ENCODE peak calls at places on chromosomes 1 and 21, in five cellular contexts. Q, B, F, Y and I are unnamed samples.

GRCh38 chr1:21931171-21932093 is 5.7 kb downstream of the HSPG2 start:
- DNase-seq in Q (peak; percentile 71), B (no peak), Y (peak; percentile 81), F (no peak), I (peak; percentile 82)

GRCh38 chr1:184482113-184482512 is 95.3 kb downstream of the C1orf21 start:
- DNase-seq in Q (peak; percentile 62), B (no peak), F (no peak), Y (peak; percentile 49), I (no peak)

GRCh38 chr1:41455479-41456271 is 28.8 kb downstream of the EDN2 start:
- DNase-seq in B (no peak), F (no peak), Y (no peak), Q (peak; percentile 55), I (peak; percentile 96)

GRCh38 chr1:101000141-101000867 is 25.3 kb downstream of the DPH5 start:
- DNase-seq in B (no peak), Q (no peak), Y (no peak), F (no peak), I (no peak)

GRCh38 chr1:33008051-33008914 is 28.4 kb downstream of the AK2 start:
- DNase-seq in Y (peak; percentile 83), B (no peak), F (no peak), Q (no peak), I (no peak)

GRCh38 chr21:42171091-42172053 is 47.6 kb upstream of the ABCG1 start:
- DNase-seq in Y (peak; percentile 71), F (no peak), B (no peak), Q (peak; percentile 91), I (peak; percentile 52)

GRCh38 chr1:165539306-165539705 is 4.5 kb upstream of the LRRC52 start:
- DNase-seq in Y (no peak), Q (no peak), B (no peak), F (no peak), I (no peak)

GRCh38 chr1:157097692-157098091 is 1.9 kb downstream of the ETV3L start:
- DNase-seq in Y (no peak), Q (no peak), F (no peak), B (no peak), I (no peak)

GRCh38 chr1:7207875-7208646 is 422.8 kb downstream of the CAMTA1 start:
- DNase-seq in Q (peak; percentile 35), B (no peak), F (no peak), Y (peak; percentile 63), I (no peak)

DNA sequence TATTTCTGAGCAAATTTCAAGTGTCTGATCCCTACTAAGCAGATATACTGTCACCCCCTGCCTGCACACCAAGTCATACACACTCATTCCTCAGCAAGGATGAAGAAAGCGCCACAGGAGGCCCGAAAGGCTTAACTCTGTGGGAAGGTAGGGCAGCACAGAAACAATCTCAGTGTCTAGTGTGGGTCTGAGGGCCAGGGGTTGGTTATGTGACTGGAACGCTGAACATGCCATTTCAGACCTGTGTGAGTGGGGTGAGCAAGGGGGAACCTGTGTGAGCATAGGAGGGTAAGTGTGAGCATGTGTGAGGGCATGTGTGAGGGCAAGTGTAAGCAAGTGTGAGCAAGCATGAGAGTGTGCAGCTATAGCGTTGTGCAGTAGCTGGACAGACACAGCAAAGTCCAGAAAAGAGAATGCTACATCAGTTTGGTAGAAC is 6.2 kb downstream of the ITPKB start:
- DNase-seq in F (no peak), Y (no peak), Q (no peak), B (no peak), I (no peak)
- TF ChIP-seq POLR2AphosphoS5 in F (no peak), Y (no peak), Q (no peak), B (no peak), I (no peak)

DNA sequence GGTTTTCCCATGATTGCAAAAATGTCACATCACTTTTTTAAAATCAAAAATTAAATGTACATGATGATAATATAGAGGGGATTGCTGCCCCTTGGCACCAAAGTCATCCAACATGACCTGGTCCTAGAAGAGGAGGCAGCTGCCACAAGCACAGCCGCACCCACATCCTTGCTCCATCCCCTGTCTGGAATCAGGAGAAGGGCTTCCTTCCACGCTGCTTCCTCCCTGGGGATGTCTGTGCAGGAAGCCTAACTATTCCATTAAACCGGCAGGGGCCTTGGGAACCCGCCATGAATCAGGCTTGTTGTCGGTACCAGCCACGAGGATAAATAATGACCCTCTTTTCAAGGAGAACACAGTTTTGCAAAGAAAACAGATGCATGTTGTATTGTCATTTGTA is 68.7 kb upstream of the AJAP1 start:
- DNase-seq in Q (no peak), B (no peak), F (no peak), Y (no peak), I (no peak)
- TF ChIP-seq POLR2A in Q (no peak), B (no peak), F (no peak), Y (no peak), I (no peak)

GRCh38 chr1:228378453-228379164 is 28.0 kb downstream of the TRIM11 start:
- DNase-seq in Y (peak; percentile 58), F (no peak), Q (peak; percentile 56), B (no peak), I (peak; percentile 71)
- TF ChIP-seq POLR2AphosphoS5 in Y (no peak), F (no peak), Q (no peak), B (no peak), I (peak; percentile 17)

GRCh38 chr1:115642168-115643072 is 650 bp downstream of the VANGL1 start:
- DNase-seq in B (peak; percentile 28), Q (peak; percentile 69), F (peak; percentile 57), Y (peak; percentile 64), I (no peak)

GRCh38 chr1:115640384-115640783 is 1.4 kb upstream of the VANGL1 start:
- DNase-seq in B (no peak), F (no peak), Y (no peak), Q (no peak), I (no peak)

GRCh38 chr1:115643636-115644035 is 1.9 kb downstream of the VANGL1 start:
- DNase-seq in B (no peak), Q (no peak), Y (no peak), F (no peak), I (no peak)

GRCh38 chr1:115643219-115643618 is 1.4 kb downstream of the VANGL1 start:
- DNase-seq in F (no peak), Y (no peak), B (no peak), Q (no peak), I (no peak)

GRCh38 chr1:115641762-115642167 is at the start of gene VANGL1:
- DNase-seq in F (peak; percentile 73), Q (peak; percentile 73), B (no peak), Y (peak; percentile 81), I (no peak)
- TF ChIP-seq POLR2A in F (no peak), Q (no peak), B (peak; percentile 63), Y (no peak), I (no peak)